ENCODE peak calls at places on chromosome 22, in ten cellular contexts. L is A172, B is cardiac septum, Y is mesendoderm, H is MM.1S, U is astrocyte of the spinal cord, A is B cell, K is DMS53, F is uterus, V is NCI-H460. S is an unnamed sample.

GRCh38 chr22:37370306-37370979 is 56.8 kb downstream of the ELFN2 start:
- DNase-seq in L (no peak), B (peak; percentile 79), Y (no peak), H (peak; percentile 53), U (no peak), A (peak; percentile 47), K (no peak), F (no peak), V (no peak), S (no peak)

GRCh38 chr22:39959640-39960447 is at the start of gene TMA7B:
- DNase-seq in L (peak; percentile 49), B (peak; percentile 82), Y (peak; percentile 86), H (no peak), U (peak; percentile 69), A (no peak), K (peak; percentile 79), F (no peak), V (no peak), S (no peak)

GRCh38 chr22:38820021-38820420 is 23.8 kb downstream of the NPTXR start:
- DNase-seq in L (no peak), B (no peak), Y (no peak), H (no peak), U (no peak), A (no peak), K (peak; percentile 40), F (no peak), V (no peak), S (no peak)

GRCh38 chr22:39515266-39516050 is 4.9 kb upstream of the ATF4 start:
- DNase-seq in L (no peak), B (no peak), Y (no peak), H (peak; percentile 22), U (no peak), A (no peak), K (no peak), F (no peak), V (no peak), S (no peak)

GRCh38 chr22:29369460-29369859 is 18.9 kb downstream of the AP1B1 start:
- DNase-seq in L (peak; percentile 60), B (no peak), Y (peak; percentile 89), H (no peak), U (peak; percentile 85), A (no peak), K (no peak), F (peak; percentile 54), V (peak; percentile 37), S (no peak)

GRCh38 chr22:37741312-37741795 is 44.5 kb downstream of the TRIOBP start:
- DNase-seq in L (no peak), B (peak; percentile 88), Y (peak; percentile 86), H (no peak), U (peak; percentile 97), A (peak; percentile 18), K (peak; percentile 85), F (peak; percentile 98), V (no peak), S (peak; percentile 89)

GRCh38 chr22:49976439-49977175 is 16.0 kb downstream of the PIM3 start:
- DNase-seq in L (no peak), B (peak; percentile 27), Y (no peak), H (no peak), U (no peak), A (peak; percentile 74), K (no peak), F (no peak), V (no peak), S (no peak)

GRCh38 chr22:23835773-23836144 is 3.0 kb downstream of the DERL3 start:
- DNase-seq in L (no peak), B (peak; percentile 77), Y (no peak), H (no peak), U (no peak), A (peak; percentile 27), K (no peak), F (no peak), V (no peak), S (no peak)

GRCh38 chr22:38401336-38402084 is 53.5 kb downstream of the KCNJ4 start:
- DNase-seq in L (no peak), B (no peak), Y (no peak), H (no peak), U (no peak), A (no peak), K (peak; percentile 25), F (no peak), V (no peak), S (peak; percentile 52)

GRCh38 chr22:29705651-29706050 is 14.2 kb upstream of the CABP7 start:
- DNase-seq in L (no peak), B (no peak), Y (no peak), H (no peak), U (no peak), A (no peak), K (no peak), F (no peak), V (no peak), S (no peak)

GRCh38 chr22:37282385-37282677 is at the start of gene CYTH4:
- DNase-seq in L (no peak), B (peak; percentile 93), Y (no peak), H (no peak), U (no peak), A (peak; percentile 85), K (peak; percentile 25), F (no peak), V (no peak), S (no peak)

GRCh38 chr22:31893460-31893859 is 50.9 kb upstream of the YWHAH start:
- DNase-seq in L (no peak), B (no peak), Y (no peak), H (no peak), U (peak; percentile 49), A (no peak), K (peak; percentile 0), F (no peak), V (no peak), S (no peak)

GRCh38 chr22:49116021-49116420 is 711.7 kb downstream of the BRD1 start:
- DNase-seq in L (no peak), B (no peak), Y (no peak), H (no peak), U (no peak), A (no peak), K (no peak), F (no peak), V (no peak), S (no peak)

GRCh38 chr22:45170001-45170466 is 6.3 kb downstream of the NUP50 start:
- DNase-seq in L (no peak), B (no peak), Y (peak; percentile 45), H (peak; percentile 39), U (no peak), A (no peak), K (no peak), F (no peak), V (no peak), S (no peak)

GRCh38 chr22:22421392-22421791 is 87.2 kb downstream of the ZNF280B start:
- DNase-seq in L (no peak), B (no peak), Y (no peak), H (no peak), U (no peak), A (no peak), K (no peak), F (no peak), V (no peak), S (no peak)

GRCh38 chr22:48822278-48823233 is 1005.1 kb downstream of the BRD1 start:
- DNase-seq in L (no peak), B (no peak), Y (no peak), H (no peak), U (no peak), A (no peak), K (no peak), F (no peak), V (no peak), S (no peak)

GRCh38 chr22:47606426-47606825 is 844.0 kb downstream of the TBC1D22A start:
- DNase-seq in L (no peak), B (peak; percentile 44), Y (no peak), H (no peak), U (no peak), A (no peak), K (no peak), F (no peak), V (no peak), S (no peak)

GRCh38 chr22:45429921-45430775 is 16.7 kb downstream of the RIBC2 start:
- DNase-seq in L (no peak), B (peak; percentile 50), Y (no peak), H (no peak), U (no peak), A (no peak), K (no peak), F (peak; percentile 10), V (no peak), S (no peak)

GRCh38 chr22:21942407-21942895 is 10.2 kb downstream of the PPM1F start:
- DNase-seq in L (peak; percentile 90), B (peak; percentile 94), Y (no peak), H (no peak), U (peak; percentile 91), A (no peak), K (no peak), F (peak; percentile 87), V (peak; percentile 32), S (no peak)

GRCh38 chr22:25110846-25111578 is 88.6 kb upstream of the CRYBB3 start:
- DNase-seq in L (peak; percentile 66), B (no peak), Y (peak; percentile 97), H (peak; percentile 71), U (peak; percentile 85), A (no peak), K (peak; percentile 95), F (peak; percentile 27), V (peak; percentile 52), S (peak; percentile 83)

GRCh38 chr22:28172948-28173360 is 253.9 kb upstream of the PITPNB start:
- DNase-seq in L (peak; percentile 13), B (no peak), Y (no peak), H (no peak), U (no peak), A (no peak), K (peak; percentile 31), F (no peak), V (no peak), S (no peak)

GRCh38 chr22:42174062-42174461 is 43.5 kb upstream of the CYP2D6 start:
- DNase-seq in L (no peak), B (no peak), Y (no peak), H (peak; percentile 17), U (peak; percentile 43), A (no peak), K (no peak), F (no peak), V (no peak), S (no peak)

GRCh38 chr22:45953178-45953577 is 23.8 kb downstream of the WNT7B start:
- DNase-seq in L (no peak), B (no peak), Y (no peak), H (no peak), U (no peak), A (no peak), K (no peak), F (no peak), V (no peak), S (no peak)

GRCh38 chr22:29563652-29564460 is 10.3 kb upstream of the THOC5 start:
- DNase-seq in L (peak; percentile 23), B (no peak), Y (no peak), H (no peak), U (no peak), A (no peak), K (no peak), F (no peak), V (no peak), S (no peak)

GRCh38 chr22:24068717-24069116 is 57.6 kb downstream of the CABIN1 start:
- DNase-seq in L (no peak), B (no peak), Y (no peak), H (no peak), U (no peak), A (peak; percentile 40), K (no peak), F (no peak), V (no peak), S (no peak)

GRCh38 chr22:38041760-38042584 is 15.2 kb upstream of the PICK1 start:
- DNase-seq in L (no peak), B (no peak), Y (no peak), H (no peak), U (no peak), A (no peak), K (no peak), F (no peak), V (no peak), S (no peak)

GRCh38 chr22:23751441-23751996 is 607 bp upstream of the ZNF70 start:
- DNase-seq in L (no peak), B (no peak), Y (peak; percentile 56), H (no peak), U (peak; percentile 16), A (no peak), K (peak; percentile 40), F (peak; percentile 42), V (no peak), S (no peak)

GRCh38 chr22:17060126-17060525 is 24.7 kb upstream of the IL17RA start:
- DNase-seq in L (no peak), B (no peak), Y (no peak), H (no peak), U (no peak), A (no peak), K (no peak), F (no peak), V (no peak), S (no peak)

S was measured in HuH-7.5.